ENCODE peak calls at places on chromosome 18, in four cellular contexts. Z is naive B cell; C is activated naive CD4-positive, alpha-beta T cell; R is SW480. J is an unnamed sample.

GRCh38 chr18:22385718-22386117 is 32.0 kb downstream of the CTAGE1 start:
- DNase-seq in R (no peak), C (no peak), Z (no peak), J (no peak)

GRCh38 chr18:8301427-8302172 is 307.6 kb upstream of the RAB12 start:
- DNase-seq in C (no peak), R (no peak), Z (no peak), J (no peak)

GRCh38 chr18:54806526-54806925 is 21.8 kb upstream of the RAB27B start:
- DNase-seq in R (no peak), Z (no peak), C (no peak), J (no peak)

GRCh38 chr18:48022531-48023330 is 92.3 kb upstream of the SMAD2 start:
- DNase-seq in C (no peak), Z (peak), R (peak), J (no peak)

GRCh38 chr18:6795307-6795706 is 65.8 kb downstream of the ARHGAP28 start:
- DNase-seq in Z (no peak), C (no peak), R (no peak), J (no peak)

GRCh38 chr18:48917579-48918101 is 33.1 kb downstream of the SMAD7 start:
- DNase-seq in C (no peak), R (no peak), Z (no peak), J (no peak)

GRCh38 chr18:48002933-48003365 is 72.5 kb upstream of the SMAD2 start:
- DNase-seq in R (peak), Z (no peak), C (no peak), J (no peak)

GRCh38 chr18:58135170-58135569 is 91.1 kb downstream of the NEDD4L start:
- DNase-seq in R (peak), C (no peak), Z (no peak), J (no peak)

GRCh38 chr18:48412339-48412929 is 3.3 kb upstream of the ZBTB7C start:
- DNase-seq in R (peak), Z (no peak), C (no peak), J (no peak)

GRCh38 chr18:69567813-69568488 is 167.3 kb downstream of the DOK6 start:
- DNase-seq in R (no peak), C (no peak), Z (no peak), J (no peak)

GRCh38 chr18:3814840-3815239 is 364.9 kb downstream of the TGIF1 start:
- DNase-seq in C (no peak), Z (no peak), R (no peak), J (no peak)

GRCh38 chr18:36601316-36601715 is 227.5 kb downstream of the TPGS2 start:
- DNase-seq in C (no peak), R (no peak), Z (no peak), J (no peak)

GRCh38 chr18:34639662-34640061 is 70.4 kb upstream of the DTNA start:
- DNase-seq in Z (no peak), C (no peak), R (no peak), J (no peak)

GRCh38 chr18:70271742-70272141 is 17.1 kb upstream of the SOCS6 start:
- DNase-seq in C (no peak), R (no peak), Z (no peak), J (no peak)

GRCh38 chr18:37540424-37541121 is 25.0 kb downstream of the CELF4 start:
- DNase-seq in Z (no peak), C (no peak), R (no peak), J (no peak)

GRCh38 chr18:62339106-62339988 is 14.2 kb downstream of the TNFRSF11A start:
- DNase-seq in C (no peak), R (no peak), Z (no peak), J (no peak)

GRCh38 chr18:36399055-36399454 is 101.5 kb downstream of the FHOD3 start:
- DNase-seq in C (no peak), R (no peak), Z (no peak), J (no peak)